ENCODE peak calls at places on chromosomes 11 and 22, in ten cellular contexts. S, K, X, A, F, E, R, Q, Z and H are unnamed samples.

GRCh38 chr11:3879967-3880542 is 24.6 kb downstream of the STIM1 start:
- DNase-seq in F (no peak), K (no peak), A (no peak), Q (no peak), X (no peak), R (no peak), E (no peak), S (no peak), Z (no peak), H (peak; percentile 51)

GRCh38 chr22:27542602-27543001 is 259.0 kb downstream of the MN1 start:
- DNase-seq in X (no peak), Q (no peak), S (no peak), E (no peak), R (no peak), K (no peak), F (no peak), Z (no peak), A (no peak), H (no peak)

GRCh38 chr22:24106385-24107381 is 74.6 kb upstream of the SUSD2 start:
- DNase-seq in K (peak; percentile 22), Q (peak; percentile 11), R (peak; percentile 47), F (no peak), S (peak; percentile 43), E (no peak), X (no peak), A (no peak), Z (peak; percentile 32), H (no peak)

GRCh38 chr22:41565403-41566054 is 4.7 kb downstream of the CSDC2 start:
- DNase-seq in Z (no peak), R (peak; percentile 39), S (no peak), A (peak; percentile 81), Q (no peak), K (peak; percentile 83), E (peak; percentile 78), X (no peak), F (no peak), H (no peak)

GRCh38 chr11:47912843-47913437 is 64.8 kb upstream of the NUP160 start:
- DNase-seq in Q (no peak), E (peak; percentile 10), S (no peak), F (no peak), R (no peak), K (no peak), Z (no peak), X (no peak), A (no peak), H (no peak)

GRCh38 chr11:9626778-9627394 is 37.0 kb upstream of the SWAP70 start:
- DNase-seq in F (no peak), E (no peak), X (no peak), K (peak; percentile 80), A (no peak), R (no peak), Q (no peak), Z (no peak), S (peak; percentile 73), H (no peak)

GRCh38 chr22:29475550-29475949 is 4.5 kb upstream of the NEFH start:
- DNase-seq in S (no peak), R (no peak), F (no peak), E (no peak), Z (no peak), A (peak; percentile 86), Q (peak; percentile 74), X (no peak), K (no peak), H (no peak)

GRCh38 chr22:42978453-42979103 is 36.4 kb downstream of the PACSIN2 start:
- DNase-seq in A (no peak), K (peak; percentile 58), R (no peak), X (no peak), Q (no peak), F (no peak), S (no peak), Z (no peak), E (no peak), H (no peak)

GRCh38 chr11:122059565-122059964 is 56.5 kb downstream of the BLID start:
- DNase-seq in E (no peak), X (no peak), R (no peak), F (no peak), Z (no peak), A (no peak), Q (no peak), S (no peak), K (no peak), H (no peak)

GRCh38 chr11:9231848-9232177 is 33.3 kb downstream of the DENND5A start:
- DNase-seq in R (peak; percentile 49), E (no peak), K (no peak), Z (no peak), A (no peak), Q (no peak), S (no peak), F (no peak), X (no peak), H (no peak)

GRCh38 chr11:27973851-27974536 is 134.0 kb downstream of the KIF18A start:
- DNase-seq in K (no peak), Z (no peak), E (no peak), R (no peak), S (no peak), A (no peak), X (no peak), F (no peak), Q (no peak), H (no peak)